ENCODE peak calls at places on chromosomes 7 and 10, in four cellular contexts. P is tibial artery, H is neural progenitor cell, D is endothelial cell of umbilical vein. K is an unnamed sample. For H3K36me3, the result is how much of the 10 kb centered on the place peaks cover.

GRCh38 chr10:76149182-76149581 is 717.8 kb downstream of the LRMDA start:
- DNase-seq in D (no peak), P (no peak), H (no peak), K (no peak)

GRCh38 chr10:49606981-49607535 is 3.1 kb upstream of the SLC18A3 start:
- DNase-seq in H (peak), P (peak), D (peak), K (peak)

GRCh38 chr7:2519119-2519930 is at the start of gene LFNG:
- DNase-seq in D (peak), P (peak), H (peak), K (no peak)

GRCh38 chr10:2882628-2883027 is 184.7 kb upstream of the PFKP start:
- DNase-seq in D (no peak), H (no peak), P (no peak), K (no peak)

GRCh38 chr7:113404245-113404644 is 285.9 kb upstream of the SMIM30 start:
- DNase-seq in D (no peak), P (no peak), H (peak), K (no peak)

GRCh38 chr7:37408241-37408884 is 40.3 kb downstream of the ELMO1 start:
- DNase-seq in P (no peak), H (no peak), D (peak), K (no peak)

GRCh38 chr10:35998036-35998435 is 355.9 kb upstream of the FZD8 start:
- DNase-seq in D (no peak), P (no peak), H (no peak), K (no peak)

GRCh38 chr7:6232534-6232933 is 39.9 kb downstream of the CYTH3 start:
- DNase-seq in P (peak), H (no peak), D (peak), K (no peak)

GRCh38 chr7:152924826-152925411 is 165.4 kb downstream of the ACTR3B start:
- DNase-seq in P (no peak), H (peak), D (no peak), K (no peak)

GRCh38 chr7:75740846-75741497 is 2.2 kb upstream of the HIP1 start:
- DNase-seq in P (peak), D (no peak), H (peak), K (no peak)

GRCh38 chr10:17059197-17059688 is 70.4 kb downstream of the CUBN start:
- DNase-seq in D (no peak), H (no peak), P (no peak), K (no peak)

GRCh38 chr10:61605221-61605620 is 57.5 kb upstream of the CABCOCO1 start:
- DNase-seq in H (no peak), P (no peak), D (no peak), K (no peak)

GRCh38 chr10:49348593-49348992 is 47.3 kb downstream of the DRGX start:
- DNase-seq in P (no peak), H (no peak), D (no peak), K (no peak)

GRCh38 chr7:95327356-95327755 is 3.0 kb upstream of the PON1 start:
- DNase-seq in H (no peak), P (no peak), D (no peak), K (no peak)

GRCh38 chr10:114100848-114101741 is 57.4 kb downstream of the ADRB1 start:
- DNase-seq in H (peak), D (peak), P (no peak), K (no peak)

GRCh38 chr10:126538439-126539140 is 131.9 kb downstream of the C10orf90 start:
- DNase-seq in D (no peak), P (no peak), H (no peak), K (no peak)

GRCh38 chr10:33434948-33435347 is 100.5 kb upstream of the NRP1 start:
- DNase-seq in H (no peak), P (no peak), D (no peak), K (no peak)

GRCh38 chr10:126904807-126905686 is at the start of gene DOCK1:
- DNase-seq in P (peak), H (peak), D (peak), K (no peak)

GRCh38 chr7:123622660-123623386 is 21.2 kb downstream of the ASB15 start:
- DNase-seq in P (no peak), H (no peak), D (no peak), K (no peak)

GRCh38 chr7:155773531-155773930 is 38.7 kb downstream of the SHH start:
- DNase-seq in D (no peak), P (no peak), H (no peak), K (no peak)

GRCh38 chr10:107733731-107734130 is 569.2 kb upstream of the SORCS1 start:
- DNase-seq in P (no peak), H (no peak), D (no peak), K (no peak)

GRCh38 chr7:36207451-36208291 is 54.6 kb downstream of the EEPD1 start:
- DNase-seq in P (peak), D (no peak), H (no peak), K (no peak)

GRCh38 chr7:43763183-43763582 is 4.7 kb downstream of the BLVRA start:
- DNase-seq in P (no peak), H (peak), D (no peak), K (no peak)

GRCh38 chr7:43766564-43766963 is 8.1 kb downstream of the BLVRA start:
- DNase-seq in P (no peak), D (no peak), H (peak), K (no peak)

GRCh38 chr7:43767311-43767710 is 8.8 kb downstream of the BLVRA start:
- DNase-seq in D (no peak), H (no peak), P (no peak), K (no peak)

GRCh38 chr7:43764039-43764789 is 5.7 kb downstream of the BLVRA start:
- DNase-seq in P (peak), H (no peak), D (no peak), K (peak)

GRCh38 chr7:43764807-43765491 is 6.5 kb downstream of the BLVRA start:
- DNase-seq in P (no peak), D (no peak), H (no peak), K (no peak)
- H3K36me3 ChIP-seq in P (under half), D (under half), H (under half), K (under half)

GRCh38 chr7:81467964-81468363 is 301.9 kb downstream of the HGF start:
- DNase-seq in D (no peak), H (no peak), P (no peak), K (no peak)
- TF ChIP-seq CTCF in D (no peak), H (no peak), P (no peak), K (no peak)

GRCh38 chr7:16455591-16455990 is 9.9 kb downstream of the SOSTDC1 start:
- DNase-seq in H (no peak), P (no peak), D (no peak), K (no peak)
- H3K4me3 ChIP-seq in H (no peak), P (no peak), D (no peak), K (no peak)

DNA sequence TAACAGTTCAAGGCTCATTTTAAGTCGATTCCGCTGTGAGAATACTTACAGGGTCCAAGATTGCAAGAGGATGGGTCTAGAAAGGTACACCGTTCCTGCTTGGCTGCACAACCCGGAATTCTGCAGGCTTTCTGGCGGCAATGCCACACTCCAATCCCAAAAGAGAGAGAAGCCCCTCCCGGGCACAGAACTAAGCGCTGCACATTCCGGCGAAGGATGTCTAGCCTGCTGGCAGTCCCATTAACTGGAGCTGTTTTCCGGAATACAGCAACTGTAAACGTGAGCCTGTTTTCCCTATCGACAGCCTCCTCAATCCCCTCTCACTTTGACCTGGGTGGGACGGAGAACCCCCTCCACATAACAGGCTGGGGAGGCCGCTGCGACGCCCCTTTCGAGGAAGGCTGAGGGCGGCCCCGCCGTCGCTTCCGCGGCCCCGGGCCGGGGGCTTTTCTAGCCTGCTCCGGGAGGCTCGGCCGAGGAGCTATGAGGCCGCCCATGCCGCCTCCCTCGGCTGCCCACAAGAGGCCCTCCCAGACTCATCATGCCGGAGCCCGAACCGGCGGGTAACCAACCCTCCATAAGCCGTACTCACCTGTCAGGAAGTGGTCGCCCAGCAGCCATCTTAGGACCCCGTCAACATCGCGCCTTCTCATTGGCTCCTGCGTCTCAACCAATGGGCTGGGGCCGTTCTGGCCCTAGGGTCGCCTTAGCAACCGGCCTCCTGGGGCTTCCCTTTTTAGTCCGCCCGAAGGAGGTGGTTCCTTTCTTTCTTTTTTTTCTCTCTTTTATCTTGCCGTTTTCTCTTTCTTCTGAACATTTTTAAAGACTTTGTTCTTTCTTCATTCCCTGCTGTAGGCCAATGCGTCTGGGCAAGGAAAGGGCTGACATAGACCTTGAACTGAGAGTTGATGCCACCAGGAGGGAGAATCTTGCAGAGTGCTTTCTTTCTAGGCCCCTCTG is at the start of gene FAM204A:
- DNase-seq in H (peak), D (peak), P (peak), K (peak)
- H3K36me3 ChIP-seq in H (under half), D (under half), P (under half), K (under half)

DNA sequence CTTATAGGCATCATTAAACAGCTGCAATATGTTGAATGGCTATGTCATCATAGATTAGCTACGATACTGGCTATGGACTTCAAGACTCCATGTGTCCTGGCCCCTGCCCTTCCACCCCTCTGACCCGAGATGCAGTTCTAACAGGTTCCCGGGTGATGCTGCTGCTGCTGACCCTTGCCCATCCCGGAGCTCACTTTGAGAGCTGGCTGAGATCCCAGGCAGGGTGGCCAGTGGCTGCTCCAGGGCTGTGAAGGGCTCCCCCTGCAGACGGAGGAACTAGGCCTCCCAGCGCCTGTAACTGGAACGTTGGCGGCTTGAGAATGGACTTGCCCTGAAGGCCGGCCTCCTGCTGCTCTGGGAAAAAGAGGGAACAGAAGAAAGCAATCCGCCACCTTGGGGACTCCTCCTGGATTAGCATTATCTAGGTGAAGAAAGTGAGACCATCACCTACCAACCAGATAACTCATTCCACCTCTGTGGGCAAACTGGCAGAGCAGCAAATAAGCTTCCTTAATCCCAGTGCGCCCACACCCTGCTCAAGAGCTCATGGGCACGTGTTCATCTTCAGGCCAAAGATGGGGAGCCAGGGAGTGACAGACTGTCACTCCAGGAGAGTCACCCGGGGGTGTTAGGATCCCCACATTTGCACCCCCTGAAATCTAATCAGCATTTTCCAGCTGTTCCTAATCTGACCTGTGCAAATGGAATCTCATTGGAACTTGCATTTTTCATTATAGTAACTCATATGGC is 56.8 kb downstream of the PARP12 start:
- DNase-seq in H (peak), D (peak), P (no peak), K (no peak)
- TF ChIP-seq CTCF in H (peak), D (peak), P (no peak), K (peak)

GRCh38 chr10:69101451-69102095 is 13.7 kb downstream of the SRGN start:
- DNase-seq in P (no peak), H (no peak), D (peak), K (no peak)
- H3K4me3 ChIP-seq in P (no peak), H (no peak), D (no peak), K (no peak)

K was measured in RWPE2.